ENCODE peak calls at places on chromosomes 6 and 20, in six cellular contexts. Z is activated naive CD8-positive, alpha-beta T cell treated with anti-CD3 and anti-CD28 coated beads, Interleukin-2, amount 50 U/mL, for 24 hours; Y is ovary; L is cardiac muscle cell; K is GF-D8; Q is NCI-H187 treated with DMSO at 0.1 percent for 48 hours. A is an unnamed sample.

GRCh38 chr6:148382856-148383255 is 40.2 kb downstream of the SASH1 start:
- DNase-seq in Z (no peak), Y (no peak), K (no peak), Q (no peak), L (no peak), A (no peak)

GRCh38 chr6:12516070-12516469 is 200.5 kb upstream of the PHACTR1 start:
- DNase-seq in L (no peak), Q (no peak), Y (no peak), K (no peak), Z (no peak), A (no peak)

GRCh38 chr6:7561153-7561964 is 19.9 kb downstream of the DSP start:
- DNase-seq in L (peak), Y (no peak), Z (no peak), K (no peak), Q (peak), A (no peak)

GRCh38 chr6:12383448-12383847 is 93.3 kb downstream of the EDN1 start:
- DNase-seq in Z (no peak), L (no peak), K (no peak), Q (no peak), Y (no peak), A (no peak)

GRCh38 chr6:32057966-32058365 is 19.8 kb downstream of the CYP21A2 start:
- DNase-seq in L (no peak), Q (no peak), K (no peak), Z (no peak), Y (no peak), A (no peak)

GRCh38 chr6:130622142-130622541 is 205.1 kb upstream of the SMLR1 start:
- DNase-seq in Q (no peak), Z (no peak), L (no peak), K (no peak), Y (no peak), A (no peak)

GRCh38 chr6:149130093-149130872 is 187.2 kb upstream of the TAB2 start:
- DNase-seq in L (peak), Q (no peak), Y (no peak), K (no peak), Z (no peak), A (no peak)

GRCh38 chr6:74075323-74075722 is 379.3 kb downstream of the CD109 start:
- DNase-seq in Y (no peak), L (no peak), Q (no peak), Z (no peak), K (no peak), A (no peak)

GRCh38 chr6:158769696-158770446 is 49.3 kb downstream of the EZR start:
- DNase-seq in K (no peak), Z (no peak), Q (peak), L (no peak), Y (no peak), A (no peak)

GRCh38 chr6:150499882-150500312 is 99.8 kb upstream of the PLEKHG1 start:
- DNase-seq in Y (no peak), L (no peak), K (peak), Z (no peak), Q (no peak), A (no peak)

GRCh38 chr6:77883849-77884248 is 231.0 kb downstream of the MEI4 start:
- DNase-seq in Q (no peak), Z (no peak), L (no peak), Y (no peak), K (no peak), A (no peak)

GRCh38 chr6:125066964-125067363 is 86.6 kb upstream of the TPD52L1 start:
- DNase-seq in Q (no peak), L (no peak), Z (no peak), Y (no peak), K (peak), A (peak)

GRCh38 chr20:29689411-29690225 is 1567.8 kb upstream of the DEFB115 start:
- DNase-seq in L (no peak), Z (no peak), Q (no peak), Y (no peak), K (no peak), A (no peak)

GRCh38 chr20:32285621-32286334 is 8.3 kb downstream of the KIF3B start:
- DNase-seq in Q (no peak), Y (no peak), L (peak), K (peak), Z (peak), A (no peak)

GRCh38 chr6:160750276-160750689 is 48.2 kb downstream of the PLG start:
- DNase-seq in Z (no peak), L (peak), Y (no peak), K (no peak), Q (no peak), A (peak)

GRCh38 chr6:43703512-43704429 is 16.2 kb upstream of the MRPS18A start:
- DNase-seq in Y (no peak), Z (no peak), Q (no peak), K (no peak), L (no peak), A (no peak)

GRCh38 chr6:132132420-132132819 is 181.2 kb upstream of the CCN2 start:
- DNase-seq in Z (no peak), Q (no peak), K (no peak), L (peak), Y (no peak), A (no peak)

GRCh38 chr6:117467876-117468275 is 14.6 kb upstream of the DCBLD1 start:
- DNase-seq in Y (no peak), L (no peak), Q (no peak), Z (no peak), K (no peak), A (no peak)

GRCh38 chr6:43738877-43739641 is 31.0 kb upstream of the VEGFA start:
- DNase-seq in Z (no peak), L (no peak), Q (no peak), Y (no peak), K (no peak), A (no peak)

GRCh38 chr6:38068854-38069253 is 249.3 kb downstream of the ZFAND3 start:
- DNase-seq in K (no peak), Z (no peak), L (no peak), Q (no peak), Y (no peak), A (no peak)

GRCh38 chr6:39088331-39088730 is 26.7 kb downstream of the SAYSD1 start:
- DNase-seq in Q (no peak), Z (no peak), Y (peak), K (no peak), L (peak), A (no peak)

GRCh38 chr6:116840091-116840490 is 11.2 kb upstream of the GPRC6A start:
- DNase-seq in Z (no peak), Q (no peak), Y (no peak), K (no peak), L (no peak), A (no peak)

GRCh38 chr6:392441-393390 is 1.2 kb downstream of the IRF4 start:
- DNase-seq in Y (no peak), L (peak), Z (peak), Q (no peak), K (no peak), A (no peak)

GRCh38 chr6:30227242-30227722 is 14.1 kb upstream of the TRIM26 start:
- DNase-seq in L (no peak), Q (no peak), Z (no peak), K (no peak), Y (no peak), A (no peak)

GRCh38 chr20:63246490-63247284 is 7.6 kb downstream of the NKAIN4 start:
- DNase-seq in Z (no peak), L (peak), K (no peak), Q (no peak), Y (no peak), A (no peak)

GRCh38 chr20:62723351-62723750 is 14.7 kb downstream of the NTSR1 start:
- DNase-seq in K (no peak), Y (no peak), L (no peak), Z (no peak), Q (no peak), A (no peak)

GRCh38 chr6:96837138-96837971 is at the start of gene GPR63:
- DNase-seq in Q (peak), Y (peak), Z (peak), L (peak), K (peak), A (peak)

GRCh38 chr6:3850451-3851203 is 1.5 kb downstream of the FAM50B start:
- DNase-seq in Y (peak), Q (no peak), Z (peak), L (no peak), K (no peak), A (no peak)

GRCh38 chr6:85344996-85345395 is 104.9 kb upstream of the NT5E start:
- DNase-seq in Z (no peak), Q (no peak), Y (no peak), K (no peak), L (no peak), A (no peak)

GRCh38 chr6:54624779-54625178 is 221.8 kb upstream of the FAM83B start:
- DNase-seq in Y (no peak), Z (no peak), Q (no peak), K (no peak), L (no peak), A (no peak)

GRCh38 chr6:43639984-43640800 is 4.6 kb downstream of the MAD2L1BP start:
- DNase-seq in K (no peak), Z (no peak), L (no peak), Y (no peak), Q (no peak), A (no peak)

GRCh38 chr6:75213732-75214131 is 7.9 kb upstream of the COL12A1 start:
- DNase-seq in Y (no peak), K (no peak), Z (no peak), L (no peak), Q (no peak), A (no peak)

GRCh38 chr20:47016068-47016664 is 121.5 kb downstream of the EYA2 start:
- DNase-seq in L (peak), Z (no peak), K (no peak), Q (no peak), Y (no peak), A (no peak)

GRCh38 chr6:131532476-131533108 is 40.4 kb upstream of the ARG1 start:
- DNase-seq in Z (peak), K (no peak), Y (no peak), Q (no peak), L (no peak), A (no peak)

GRCh38 chr20:62980380-62980960 is 26.3 kb downstream of the BHLHE23 start:
- DNase-seq in Z (no peak), Y (no peak), K (no peak), Q (no peak), L (no peak), A (no peak)

GRCh38 chr6:96923871-96924493 is 546 bp upstream of the KLHL32 start:
- DNase-seq in Q (peak), L (peak), K (peak), Z (no peak), Y (no peak), A (peak)

GRCh38 chr6:161961046-161961445 is 687.2 kb upstream of the AGPAT4 start:
- DNase-seq in K (no peak), Q (no peak), Y (no peak), Z (no peak), L (no peak), A (no peak)

GRCh38 chr6:22392711-22393110 is 95.9 kb upstream of the PRL start:
- DNase-seq in L (no peak), Y (no peak), Q (no peak), Z (no peak), K (no peak), A (no peak)

A was measured in AML-193.